ENCODE peak calls at places on chromosomes 7 and 10, in five cellular contexts. D is nucleus accumbens, Z is LHCN-M2, O is cerebellum, K is NCI-H226. V is an unnamed sample.

GRCh38 chr10:69936091-69936490 is 116.6 kb upstream of the MACROH2A2 start:
- DNase-seq in D (no peak), Z (no peak), O (no peak), K (no peak), V (no peak)

GRCh38 chr10:10320981-10321380 is 696.7 kb upstream of the CELF2 start:
- DNase-seq in D (no peak), Z (peak; percentile 31), O (no peak), K (peak; percentile 44), V (no peak)

GRCh38 chr10:88456730-88457129 is 126.4 kb downstream of the RNLS start:
- DNase-seq in D (no peak), Z (peak; percentile 68), O (no peak), K (no peak), V (no peak)

GRCh38 chr10:62610649-62611229 is 193.8 kb upstream of the ADO start:
- DNase-seq in D (peak; percentile 33), Z (peak; percentile 63), O (no peak), K (peak; percentile 22), V (peak; percentile 85)

GRCh38 chr7:102925962-102926825 is 13.4 kb downstream of the LRRC17 start:
- DNase-seq in D (no peak), Z (peak; percentile 48), O (no peak), K (no peak), V (no peak)

GRCh38 chr7:30682131-30683083 is at the start of gene CRHR2:
- DNase-seq in D (peak; percentile 31), Z (no peak), O (peak; percentile 36), K (no peak), V (no peak)

GRCh38 chr10:124237282-124237975 is 144.0 kb upstream of the CHST15 start:
- DNase-seq in D (no peak), Z (no peak), O (no peak), K (no peak), V (no peak)

GRCh38 chr7:8724080-8724718 is 290.8 kb downstream of the NXPH1 start:
- DNase-seq in D (peak; percentile 6), Z (peak; percentile 53), O (peak; percentile 1), K (no peak), V (no peak)

GRCh38 chr10:127997241-127997640 is 90.3 kb downstream of the PTPRE start:
- DNase-seq in D (no peak), Z (no peak), O (no peak), K (no peak), V (peak; percentile 28)

GRCh38 chr7:134364619-134365037 is 47.9 kb upstream of the SLC35B4 start:
- DNase-seq in D (no peak), Z (peak; percentile 87), O (no peak), K (peak; percentile 84), V (no peak)

GRCh38 chr10:60654813-60655464 is 123.3 kb upstream of the CDK1 start:
- DNase-seq in D (no peak), Z (peak; percentile 31), O (no peak), K (peak; percentile 76), V (no peak)

GRCh38 chr7:94266278-94266677 is 128.4 kb upstream of the COL1A2 start:
- DNase-seq in D (no peak), Z (peak; percentile 79), O (no peak), K (peak; percentile 51), V (no peak)

GRCh38 chr10:102492983-102493382 is 9.5 kb downstream of the ACTR1A start:
- DNase-seq in D (peak; percentile 20), Z (peak; percentile 38), O (no peak), K (no peak), V (peak; percentile 52)

GRCh38 chr10:26855186-26855585 is 5.6 kb downstream of the ABI1 start:
- DNase-seq in D (no peak), Z (no peak), O (no peak), K (no peak), V (no peak)

GRCh38 chr7:77330169-77330882 is 85.8 kb downstream of the GSAP start:
- DNase-seq in D (no peak), Z (peak; percentile 85), O (no peak), K (no peak), V (no peak)

GRCh38 chr7:125136341-125136740 is 206.7 kb upstream of the POT1 start:
- DNase-seq in D (no peak), Z (no peak), O (no peak), K (no peak), V (no peak)

GRCh38 chr7:91347288-91347687 is 83.1 kb downstream of the FZD1 start:
- DNase-seq in D (no peak), Z (no peak), O (no peak), K (no peak), V (no peak)

GRCh38 chr7:30003098-30003497 is 13.5 kb upstream of the SCRN1 start:
- DNase-seq in D (no peak), Z (no peak), O (no peak), K (no peak), V (no peak)

GRCh38 chr10:86596266-86596665 is 58.1 kb upstream of the OPN4 start:
- DNase-seq in D (no peak), Z (peak; percentile 13), O (no peak), K (no peak), V (no peak)

GRCh38 chr10:3811331-3811870 is 26.4 kb upstream of the KLF6 start:
- DNase-seq in D (no peak), Z (peak; percentile 83), O (no peak), K (peak; percentile 41), V (no peak)

V was measured in posterior vena cava.